ENCODE peak calls at places on chromosomes 4 and X, in nine cellular contexts. One of them, this sample, is unnamed. For H3K4me1, the result is how much of the 10 kb centered on the place peaks cover.

GRCh38 chr4:79311279-79311678 is 14.6 kb downstream of the NAA11 start:
- DNase-seq in HepG2: no peak
- DNase-seq in suprapubic skin: no peak
- DNase-seq in vagina: no peak
- DNase-seq in HCT116: no peak
- DNase-seq in esophagus squamous epithelium: no peak
- DNase-seq in uterus: no peak
- DNase-seq in heart left ventricle: no peak
- DNase-seq in testis: no peak
- DNase-seq in this sample: no peak

GRCh38 chrX:27583976-27584375 is 6.2 kb upstream of the DCAF8L2 start:
- DNase-seq in HepG2: no peak
- DNase-seq in suprapubic skin: no peak
- DNase-seq in vagina: no peak
- DNase-seq in HCT116: no peak
- DNase-seq in esophagus squamous epithelium: no peak
- DNase-seq in uterus: no peak
- DNase-seq in heart left ventricle: no peak
- DNase-seq in testis: no peak
- DNase-seq in this sample: no peak

GRCh38 chr4:151434183-151434860 is 25.3 kb downstream of the FHIP1A start:
- DNase-seq in HepG2: no peak
- DNase-seq in suprapubic skin: no peak
- DNase-seq in vagina: no peak
- DNase-seq in HCT116: no peak
- DNase-seq in esophagus squamous epithelium: no peak
- DNase-seq in uterus: no peak
- DNase-seq in heart left ventricle: no peak
- DNase-seq in testis: no peak
- DNase-seq in this sample: no peak

GRCh38 chr4:165385124-165385523 is 6.3 kb downstream of the CPE start:
- DNase-seq in HepG2: no peak
- DNase-seq in suprapubic skin: no peak
- DNase-seq in vagina: no peak
- DNase-seq in HCT116: no peak
- DNase-seq in esophagus squamous epithelium: no peak
- DNase-seq in uterus: no peak
- DNase-seq in heart left ventricle: no peak
- DNase-seq in testis: no peak
- DNase-seq in this sample: no peak

GRCh38 chr4:90084967-90085295 is 42.3 kb upstream of the CCSER1 start:
- DNase-seq in HepG2: no peak
- DNase-seq in suprapubic skin: no peak
- DNase-seq in vagina: no peak
- DNase-seq in HCT116: no peak
- DNase-seq in esophagus squamous epithelium: no peak
- DNase-seq in uterus: no peak
- DNase-seq in heart left ventricle: no peak
- DNase-seq in testis: no peak
- DNase-seq in this sample: no peak

GRCh38 chr4:106746451-106746850 is 289.7 kb downstream of the DKK2 start:
- DNase-seq in HepG2: no peak
- DNase-seq in suprapubic skin: no peak
- DNase-seq in vagina: no peak
- DNase-seq in HCT116: no peak
- DNase-seq in esophagus squamous epithelium: no peak
- DNase-seq in uterus: no peak
- DNase-seq in heart left ventricle: no peak
- DNase-seq in testis: no peak
- DNase-seq in this sample: no peak

GRCh38 chr4:74228691-74229640 is 71.0 kb downstream of the MTHFD2L start:
- DNase-seq in HepG2: peak
- DNase-seq in suprapubic skin: no peak
- DNase-seq in vagina: no peak
- DNase-seq in HCT116: peak
- DNase-seq in esophagus squamous epithelium: peak
- DNase-seq in uterus: peak
- DNase-seq in heart left ventricle: peak
- DNase-seq in testis: peak
- DNase-seq in this sample: peak

GRCh38 chrX:73851014-73852009 is 288.3 kb downstream of the CHIC1 start:
- DNase-seq in HepG2: no peak
- DNase-seq in suprapubic skin: no peak
- DNase-seq in vagina: no peak
- DNase-seq in HCT116: no peak
- DNase-seq in esophagus squamous epithelium: peak
- DNase-seq in uterus: peak
- DNase-seq in heart left ventricle: no peak
- DNase-seq in testis: peak
- DNase-seq in this sample: no peak

GRCh38 chrX:71533514-71533849 is 578 bp downstream of the OGT start:
- DNase-seq in HepG2: no peak
- DNase-seq in suprapubic skin: no peak
- DNase-seq in vagina: no peak
- DNase-seq in HCT116: no peak
- DNase-seq in esophagus squamous epithelium: no peak
- DNase-seq in uterus: no peak
- DNase-seq in heart left ventricle: no peak
- DNase-seq in testis: no peak
- DNase-seq in this sample: no peak

GRCh38 chrX:21666679-21667078 is 8.5 kb upstream of the KLHL34 start:
- DNase-seq in HepG2: no peak
- DNase-seq in suprapubic skin: no peak
- DNase-seq in vagina: no peak
- DNase-seq in HCT116: no peak
- DNase-seq in esophagus squamous epithelium: no peak
- DNase-seq in uterus: no peak
- DNase-seq in heart left ventricle: no peak
- DNase-seq in testis: no peak
- DNase-seq in this sample: no peak

GRCh38 chrX:41116948-41117347 is 31.7 kb downstream of the USP9X start:
- DNase-seq in HepG2: no peak
- DNase-seq in suprapubic skin: no peak
- DNase-seq in vagina: no peak
- DNase-seq in HCT116: no peak
- DNase-seq in esophagus squamous epithelium: no peak
- DNase-seq in uterus: no peak
- DNase-seq in heart left ventricle: no peak
- DNase-seq in testis: no peak
- DNase-seq in this sample: no peak

GRCh38 chr4:76316131-76316530 is 9.6 kb downstream of the STBD1 start:
- DNase-seq in HepG2: no peak
- DNase-seq in suprapubic skin: no peak
- DNase-seq in vagina: no peak
- DNase-seq in HCT116: no peak
- DNase-seq in esophagus squamous epithelium: no peak
- DNase-seq in uterus: no peak
- DNase-seq in heart left ventricle: no peak
- DNase-seq in testis: no peak
- DNase-seq in this sample: no peak

GRCh38 chr4:39568805-39569204 is 41.6 kb upstream of the UGDH start:
- DNase-seq in HepG2: no peak
- DNase-seq in suprapubic skin: no peak
- DNase-seq in vagina: no peak
- DNase-seq in HCT116: no peak
- DNase-seq in esophagus squamous epithelium: no peak
- DNase-seq in uterus: no peak
- DNase-seq in heart left ventricle: no peak
- DNase-seq in testis: no peak
- DNase-seq in this sample: no peak

GRCh38 chr4:109276482-109277095 is 25.9 kb downstream of the COL25A1 start:
- DNase-seq in HepG2: no peak
- DNase-seq in suprapubic skin: no peak
- DNase-seq in vagina: no peak
- DNase-seq in HCT116: no peak
- DNase-seq in esophagus squamous epithelium: no peak
- DNase-seq in uterus: no peak
- DNase-seq in heart left ventricle: no peak
- DNase-seq in testis: no peak
- DNase-seq in this sample: no peak

GRCh38 chrX:50814701-50815476 is 895 bp upstream of the SHROOM4 start:
- DNase-seq in HepG2: no peak
- DNase-seq in suprapubic skin: no peak
- DNase-seq in vagina: no peak
- DNase-seq in HCT116: no peak
- DNase-seq in esophagus squamous epithelium: no peak
- DNase-seq in uterus: no peak
- DNase-seq in heart left ventricle: no peak
- DNase-seq in testis: peak
- DNase-seq in this sample: no peak

GRCh38 chr4:25450491-25450901 is 73.4 kb downstream of the ANAPC4 start:
- DNase-seq in HepG2: no peak
- DNase-seq in suprapubic skin: no peak
- DNase-seq in vagina: no peak
- DNase-seq in HCT116: no peak
- DNase-seq in esophagus squamous epithelium: no peak
- DNase-seq in uterus: no peak
- DNase-seq in heart left ventricle: no peak
- DNase-seq in testis: no peak
- DNase-seq in this sample: no peak

GRCh38 chr4:165464813-165465381 is 86.1 kb downstream of the CPE start:
- DNase-seq in HepG2: peak
- DNase-seq in suprapubic skin: no peak
- DNase-seq in vagina: no peak
- DNase-seq in HCT116: no peak
- DNase-seq in esophagus squamous epithelium: no peak
- DNase-seq in uterus: no peak
- DNase-seq in heart left ventricle: no peak
- DNase-seq in testis: peak
- DNase-seq in this sample: no peak

GRCh38 chrX:133414399-133415275 is 652 bp downstream of the GPC4 start:
- DNase-seq in HepG2: no peak
- DNase-seq in suprapubic skin: no peak
- DNase-seq in vagina: no peak
- DNase-seq in HCT116: no peak
- DNase-seq in esophagus squamous epithelium: no peak
- DNase-seq in uterus: peak
- DNase-seq in heart left ventricle: peak
- DNase-seq in testis: no peak
- DNase-seq in this sample: peak

GRCh38 chr4:2008921-2009650 is at the start of gene NELFA:
- DNase-seq in HepG2: peak
- DNase-seq in suprapubic skin: peak
- DNase-seq in vagina: no peak
- DNase-seq in HCT116: peak
- DNase-seq in esophagus squamous epithelium: peak
- DNase-seq in uterus: peak
- DNase-seq in heart left ventricle: peak
- DNase-seq in testis: peak
- DNase-seq in this sample: peak
- TF ChIP-seq POLR2A in HepG2: no peak
- TF ChIP-seq POLR2A in suprapubic skin: peak
- TF ChIP-seq POLR2A in vagina: no peak
- TF ChIP-seq POLR2A in HCT116: peak
- TF ChIP-seq POLR2A in esophagus squamous epithelium: peak
- TF ChIP-seq POLR2A in uterus: peak
- TF ChIP-seq POLR2A in heart left ventricle: no peak
- TF ChIP-seq POLR2A in testis: peak
- TF ChIP-seq POLR2A in this sample: peak

GRCh38 chrX:150224676-150225075 is 138.4 kb upstream of the MAMLD1 start:
- DNase-seq in HepG2: no peak
- DNase-seq in suprapubic skin: no peak
- DNase-seq in vagina: peak
- DNase-seq in HCT116: no peak
- DNase-seq in esophagus squamous epithelium: no peak
- DNase-seq in uterus: no peak
- DNase-seq in heart left ventricle: no peak
- DNase-seq in testis: no peak
- DNase-seq in this sample: no peak
- H3K4me1 ChIP-seq in HepG2: under half
- H3K4me1 ChIP-seq in suprapubic skin: under half
- H3K4me1 ChIP-seq in vagina: under half
- H3K4me1 ChIP-seq in HCT116: under half
- H3K4me1 ChIP-seq in esophagus squamous epithelium: under half
- H3K4me1 ChIP-seq in uterus: under half
- H3K4me1 ChIP-seq in heart left ventricle: under half
- H3K4me1 ChIP-seq in testis: under half
- H3K4me1 ChIP-seq in this sample: under half

DNA sequence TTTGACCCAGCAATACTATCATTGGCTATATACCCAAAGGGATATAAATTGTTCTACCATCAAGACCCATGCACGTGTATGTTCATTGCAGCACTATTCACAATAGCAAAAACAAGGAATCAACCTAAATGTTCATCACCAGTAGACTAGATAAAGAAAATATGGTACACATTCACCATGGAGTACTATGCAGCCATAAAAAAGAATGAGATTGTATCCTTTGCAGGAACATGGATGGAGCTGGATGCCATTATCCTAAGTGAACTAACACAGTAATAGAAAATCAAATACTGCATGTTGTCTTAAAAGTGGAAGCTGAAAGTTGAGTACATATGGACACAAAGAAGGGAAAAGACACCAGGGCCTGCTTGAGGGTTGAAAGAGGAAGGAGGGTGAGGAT is 803.1 kb upstream of the PCDH10 start:
- DNase-seq in HepG2: no peak
- DNase-seq in suprapubic skin: no peak
- DNase-seq in vagina: no peak
- DNase-seq in HCT116: no peak
- DNase-seq in esophagus squamous epithelium: no peak
- DNase-seq in uterus: no peak
- DNase-seq in heart left ventricle: no peak
- DNase-seq in testis: no peak
- DNase-seq in this sample: no peak
- H3K4me3 ChIP-seq in HepG2: no peak
- H3K4me3 ChIP-seq in suprapubic skin: no peak
- H3K4me3 ChIP-seq in vagina: no peak
- H3K4me3 ChIP-seq in HCT116: no peak
- H3K4me3 ChIP-seq in esophagus squamous epithelium: no peak
- H3K4me3 ChIP-seq in uterus: no peak
- H3K4me3 ChIP-seq in heart left ventricle: no peak
- H3K4me3 ChIP-seq in testis: no peak
- H3K4me3 ChIP-seq in this sample: no peak

GRCh38 chrX:118727686-118728339 is 407 bp downstream of the IL13RA1 start:
- DNase-seq in HepG2: peak
- DNase-seq in suprapubic skin: peak
- DNase-seq in vagina: no peak
- DNase-seq in HCT116: no peak
- DNase-seq in esophagus squamous epithelium: no peak
- DNase-seq in uterus: peak
- DNase-seq in heart left ventricle: peak
- DNase-seq in testis: peak
- DNase-seq in this sample: peak

GRCh38 chrX:118724352-118724751 is 3.1 kb upstream of the IL13RA1 start:
- DNase-seq in HepG2: no peak
- DNase-seq in suprapubic skin: no peak
- DNase-seq in vagina: no peak
- DNase-seq in HCT116: no peak
- DNase-seq in esophagus squamous epithelium: no peak
- DNase-seq in uterus: no peak
- DNase-seq in heart left ventricle: no peak
- DNase-seq in testis: no peak
- DNase-seq in this sample: no peak

GRCh38 chrX:118729043-118729652 is 1.7 kb downstream of the IL13RA1 start:
- DNase-seq in HepG2: no peak
- DNase-seq in suprapubic skin: no peak
- DNase-seq in vagina: no peak
- DNase-seq in HCT116: no peak
- DNase-seq in esophagus squamous epithelium: no peak
- DNase-seq in uterus: no peak
- DNase-seq in heart left ventricle: no peak
- DNase-seq in testis: no peak
- DNase-seq in this sample: no peak

GRCh38 chrX:118724775-118725174 is 2.6 kb upstream of the IL13RA1 start:
- DNase-seq in HepG2: peak
- DNase-seq in suprapubic skin: no peak
- DNase-seq in vagina: no peak
- DNase-seq in HCT116: no peak
- DNase-seq in esophagus squamous epithelium: no peak
- DNase-seq in uterus: no peak
- DNase-seq in heart left ventricle: no peak
- DNase-seq in testis: no peak
- DNase-seq in this sample: no peak

GRCh38 chrX:118726887-118727685 is at the start of gene IL13RA1:
- DNase-seq in HepG2: peak
- DNase-seq in suprapubic skin: peak
- DNase-seq in vagina: no peak
- DNase-seq in HCT116: peak
- DNase-seq in esophagus squamous epithelium: no peak
- DNase-seq in uterus: peak
- DNase-seq in heart left ventricle: peak
- DNase-seq in testis: peak
- DNase-seq in this sample: peak
- TF ChIP-seq POLR2A in HepG2: peak
- TF ChIP-seq POLR2A in suprapubic skin: peak
- TF ChIP-seq POLR2A in vagina: no peak
- TF ChIP-seq POLR2A in HCT116: no peak
- TF ChIP-seq POLR2A in esophagus squamous epithelium: peak
- TF ChIP-seq POLR2A in uterus: peak
- TF ChIP-seq POLR2A in heart left ventricle: no peak
- TF ChIP-seq POLR2A in testis: no peak
- TF ChIP-seq POLR2A in this sample: no peak

This sample was measured in thyroid gland.